ENCODE peak calls at places on chromosomes 4 and X, in seven cellular contexts. B, L, K, O, M, E and V are unnamed samples.

GRCh38 chr4:6907658-6908191 is 1.9 kb upstream of the TBC1D14 start:
- DNase-seq in E (no peak), B (peak), O (peak), L (no peak), M (peak), K (no peak), V (no peak)

GRCh38 chr4:76251448-76252270 is at the start of gene FAM47E:
- DNase-seq in E (no peak), B (peak), O (peak), L (no peak), M (peak), K (peak), V (no peak)

GRCh38 chrX:148928803-148929202 is 428.4 kb downstream of the AFF2 start:
- DNase-seq in O (no peak), K (no peak), M (no peak), L (no peak), E (no peak), B (no peak), V (no peak)

GRCh38 chr4:19689511-19689910 is 562.2 kb upstream of the SLIT2 start:
- DNase-seq in M (no peak), O (no peak), L (no peak), E (no peak), B (no peak), K (no peak), V (no peak)

GRCh38 chrX:9927638-9928037 is 39.5 kb upstream of the CLDN34 start:
- DNase-seq in E (no peak), K (no peak), O (no peak), L (no peak), B (no peak), M (no peak), V (no peak)

GRCh38 chr4:3202836-3203820 is 45.8 kb upstream of the MSANTD1 start:
- DNase-seq in O (no peak), L (no peak), M (no peak), E (no peak), K (peak), B (no peak), V (no peak)

GRCh38 chr4:24686866-24687672 is 102.7 kb upstream of the DHX15 start:
- DNase-seq in K (no peak), E (peak), O (peak), L (no peak), B (peak), M (peak), V (no peak)

GRCh38 chr4:31741321-31741720 is 1021.2 kb downstream of the PCDH7 start:
- DNase-seq in O (no peak), E (no peak), K (no peak), B (no peak), L (no peak), M (no peak), V (no peak)

GRCh38 chr4:162494935-162495334 is 331.1 kb upstream of the FSTL5 start:
- DNase-seq in M (no peak), K (no peak), O (no peak), B (no peak), L (no peak), E (no peak), V (no peak)

GRCh38 chr4:128718793-128719192 is 90.7 kb upstream of the JADE1 start:
- DNase-seq in B (no peak), L (no peak), K (no peak), O (no peak), E (no peak), M (no peak), V (no peak)

GRCh38 chr4:4984186-4984585 is 35.1 kb downstream of the CYTL1 start:
- DNase-seq in L (no peak), O (no peak), K (no peak), E (no peak), B (no peak), M (peak), V (no peak)

GRCh38 chrX:78075787-78076389 is 28.2 kb upstream of the PGK1 start:
- DNase-seq in E (no peak), M (no peak), K (peak), L (no peak), B (no peak), O (no peak), V (no peak)